ENCODE peak calls at places on chromosomes 3 and 15, in six cellular contexts. K is germinal center; M is coronary artery; S is stimulated activated CD4-positive, alpha-beta T cell treated with anti-CD3 and anti-CD28 coated beads, TNF-alpha, amount 100 ng/mL, for 1 hour; C is PC-3; L is iris pigment epithelial cell. F is an unnamed sample.

GRCh38 chr15:88630141-88630721 is 8.6 kb upstream of the ISG20 start:
- DNase-seq in M (no peak), L (peak; percentile 44), S (no peak), C (peak; percentile 57), K (no peak), F (no peak)

GRCh38 chr3:129312671-129313414 is 34.2 kb downstream of the HMCES start:
- DNase-seq in M (no peak), K (no peak), L (no peak), S (no peak), C (no peak), F (peak; percentile 24)

GRCh38 chr3:160941885-160942494 is 163.2 kb downstream of the B3GALNT1 start:
- DNase-seq in S (peak; percentile 11), K (peak; percentile 50), C (peak; percentile 90), M (no peak), L (peak; percentile 68), F (peak; percentile 65)

GRCh38 chr3:123883656-123884257 is 375 bp downstream of the MYLK start:
- DNase-seq in C (no peak), K (no peak), L (no peak), S (no peak), M (no peak), F (peak; percentile 16)

GRCh38 chr15:88769161-88769971 is 33.9 kb upstream of the ACAN start:
- DNase-seq in L (peak; percentile 5), K (no peak), S (no peak), M (no peak), C (no peak), F (peak; percentile 6)

GRCh38 chr15:100760357-100760903 is 119.2 kb upstream of the ALDH1A3 start:
- DNase-seq in L (no peak), C (peak; percentile 17), S (no peak), K (no peak), M (peak; percentile 41), F (no peak)

GRCh38 chr15:76360416-76360815 is 23.8 kb downstream of the ISL2 start:
- DNase-seq in K (no peak), M (no peak), C (peak; percentile 73), S (no peak), L (no peak), F (no peak)

GRCh38 chr3:8480699-8481098 is 20.9 kb upstream of the LMCD1 start:
- DNase-seq in L (no peak), K (no peak), S (no peak), M (no peak), C (no peak), F (no peak)

GRCh38 chr15:38555686-38556334 is 8.8 kb downstream of the RASGRP1 start:
- DNase-seq in S (no peak), M (no peak), K (no peak), L (peak; percentile 82), C (no peak), F (peak; percentile 90)

GRCh38 chr3:71517206-71517855 is 66.2 kb downstream of the FOXP1 start:
- DNase-seq in L (peak; percentile 23), S (no peak), M (no peak), K (no peak), C (no peak), F (no peak)

GRCh38 chr15:74958320-74958907 is 1.8 kb upstream of the RPP25 start:
- DNase-seq in K (peak; percentile 24), L (no peak), C (peak; percentile 31), M (peak; percentile 87), S (no peak), F (peak; percentile 60)

GRCh38 chr15:67178569-67179210 is 75.8 kb downstream of the AAGAB start:
- DNase-seq in S (no peak), M (peak; percentile 57), L (peak; percentile 99), C (peak; percentile 79), K (no peak), F (peak; percentile 97)

GRCh38 chr3:55327131-55327920 is 159.8 kb downstream of the WNT5A start:
- DNase-seq in K (no peak), L (peak; percentile 57), S (no peak), M (no peak), C (no peak), F (peak; percentile 62)

GRCh38 chr3:189304465-189305341 is 132.9 kb downstream of the TPRG1 start:
- DNase-seq in M (no peak), C (peak; percentile 99), L (no peak), K (no peak), S (no peak), F (peak; percentile 62)

GRCh38 chr15:35290301-35290721 is 205.2 kb upstream of the NANOGP8 start:
- DNase-seq in C (no peak), S (no peak), K (no peak), M (no peak), L (no peak), F (no peak)

GRCh38 chr3:126434931-126435411 is 40.3 kb downstream of the CFAP100 start:
- DNase-seq in C (no peak), L (no peak), K (no peak), S (no peak), M (no peak), F (no peak)

GRCh38 chr3:131421957-131422498 is 40.5 kb downstream of the NUDT16 start:
- DNase-seq in K (no peak), M (no peak), S (no peak), C (no peak), L (no peak), F (no peak)

GRCh38 chr15:89794627-89795241 is 18.6 kb downstream of the MESP2 start:
- DNase-seq in L (peak; percentile 78), M (peak; percentile 68), K (no peak), S (no peak), C (peak; percentile 53), F (peak; percentile 33)

GRCh38 chr3:17313746-17314145 is 428.7 kb downstream of the TBC1D5 start:
- DNase-seq in M (no peak), C (no peak), L (no peak), S (no peak), K (no peak), F (no peak)

GRCh38 chr3:58471025-58471887 is 20.6 kb upstream of the KCTD6 start:
- DNase-seq in C (peak; percentile 97), M (no peak), L (peak; percentile 98), S (no peak), K (no peak), F (peak; percentile 85)

F was measured in AG10803.